ENCODE peak calls at places on chromosomes 11 and 22, in four cellular contexts. A is aorta; X is naive thymus-derived CD4-positive, alpha-beta T cell; D is fibroblast of lung. Q is an unnamed sample. For H3K4me1, the result is how much of the 10 kb centered on the place peaks cover.

GRCh38 chr11:86999859-87000753 is 37.6 kb upstream of the TMEM135 start:
- DNase-seq in A (no peak), X (no peak), D (peak), Q (no peak)

GRCh38 chr11:47566166-47566546 is 757 bp downstream of the PTPMT1 start:
- DNase-seq in A (no peak), X (peak), D (no peak), Q (no peak)

GRCh38 chr22:46088541-46089311 is 61.6 kb upstream of the PPARA start:
- DNase-seq in A (peak), X (no peak), D (peak), Q (peak)

GRCh38 chr11:67504950-67505561 is at the start of gene PITPNM1:
- DNase-seq in A (peak), X (peak), D (peak), Q (peak)

GRCh38 chr11:8312966-8313365 is 49.3 kb upstream of the LMO1 start:
- DNase-seq in A (peak), X (no peak), D (no peak), Q (no peak)

GRCh38 chr22:20238567-20239062 is 29.5 kb downstream of the RTN4R start:
- DNase-seq in A (no peak), X (peak), D (no peak), Q (no peak)

GRCh38 chr11:8839957-8840945 is 70.7 kb upstream of the AKIP1 start:
- DNase-seq in A (no peak), X (peak), D (peak), Q (peak)

GRCh38 chr11:11510939-11511338 is 110.9 kb downstream of the GALNT18 start:
- DNase-seq in A (no peak), X (no peak), D (peak), Q (peak)

GRCh38 chr11:2572491-2573239 is 127.1 kb downstream of the KCNQ1OT1 start:
- DNase-seq in A (peak), X (no peak), D (no peak), Q (peak)

GRCh38 chr11:504053-504993 is 2.7 kb downstream of the RNH1 start:
- DNase-seq in A (no peak), X (peak), D (peak), Q (peak)

GRCh38 chr11:45673441-45673840 is 8.0 kb upstream of the CHST1 start:
- DNase-seq in A (peak), X (no peak), D (no peak), Q (no peak)

GRCh38 chr11:45672593-45672992 is 7.2 kb upstream of the CHST1 start:
- DNase-seq in A (no peak), X (no peak), D (no peak), Q (no peak)

GRCh38 chr11:45675646-45676045 is 10.2 kb upstream of the CHST1 start:
- DNase-seq in A (peak), X (no peak), D (no peak), Q (no peak)

GRCh38 chr11:45676522-45677095 is 11.2 kb upstream of the CHST1 start:
- DNase-seq in A (peak), X (no peak), D (no peak), Q (no peak)

DNA sequence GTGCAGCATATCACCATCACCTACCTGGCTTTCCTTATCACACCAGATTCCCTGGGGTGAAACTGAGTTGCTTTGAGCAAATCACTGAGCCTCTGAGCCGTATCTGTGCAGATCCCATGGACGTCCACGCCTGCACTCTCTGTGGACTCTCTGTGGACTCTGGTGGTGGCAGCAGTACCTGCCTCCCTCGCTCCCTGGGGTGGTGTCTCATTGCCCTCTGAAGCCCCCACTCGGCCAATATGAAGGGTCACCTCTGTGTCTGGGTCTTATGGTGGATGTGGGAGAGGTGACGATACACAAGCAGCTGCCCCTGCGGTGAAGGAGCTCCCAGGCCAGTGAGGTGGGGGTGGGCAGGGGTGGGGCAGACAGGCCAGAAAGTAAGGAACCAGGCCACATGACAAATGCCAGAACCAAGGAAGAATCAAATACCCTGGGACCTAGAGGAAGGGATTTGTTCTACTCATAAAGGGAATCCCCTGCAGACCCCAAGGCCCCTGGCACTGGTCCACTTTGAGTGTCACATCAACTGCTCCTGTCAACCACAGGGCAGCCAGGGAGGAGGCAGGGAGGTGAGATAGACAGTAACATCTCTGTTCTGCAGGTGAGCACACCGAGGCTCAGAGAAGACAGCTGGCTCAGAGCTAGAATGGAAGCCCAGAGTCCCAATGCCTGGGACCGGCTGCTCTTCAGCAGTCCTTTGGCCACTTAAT is 9.2 kb upstream of the CHST1 start:
- DNase-seq in A (peak), X (no peak), D (no peak), Q (no peak)
- H3K27ac ChIP-seq in A (no peak), X (no peak), D (no peak), Q (no peak)

DNA sequence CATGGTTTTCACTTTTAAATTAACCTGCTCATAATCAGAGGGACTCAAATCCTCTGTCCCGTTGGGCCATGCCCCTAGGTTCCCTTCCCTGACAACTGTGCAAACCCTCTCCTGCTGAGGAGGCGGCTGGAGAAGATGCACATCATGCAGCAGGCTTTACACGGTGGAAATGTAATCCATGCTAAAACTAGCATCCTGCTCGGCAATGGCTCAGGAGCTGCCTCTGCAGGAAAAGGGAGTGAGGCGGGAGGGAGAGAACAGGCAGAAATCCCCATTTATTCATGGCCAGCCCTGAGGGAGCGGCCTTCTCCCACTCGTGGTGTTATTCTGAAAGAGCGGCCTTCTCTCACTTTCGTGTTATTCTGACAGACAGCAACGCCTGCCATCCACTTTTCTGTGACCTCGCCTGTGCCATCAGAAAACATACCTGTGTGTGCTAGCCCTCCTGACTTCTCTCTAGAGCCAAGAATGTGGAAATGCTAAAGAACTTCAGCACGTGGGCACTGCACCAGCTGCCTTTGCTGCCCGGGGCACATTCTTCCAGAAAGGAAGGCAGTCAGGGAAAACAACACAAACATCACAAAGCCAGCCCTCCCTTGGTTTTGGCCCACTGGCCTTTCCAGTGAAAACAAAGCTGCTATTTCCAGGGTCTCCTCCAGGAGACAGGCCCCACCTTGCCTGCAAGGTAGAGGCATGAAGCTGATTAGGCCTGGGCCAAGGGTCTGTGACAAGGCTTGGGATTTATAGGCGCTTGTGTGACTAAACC is 62.9 kb upstream of the BID start:
- DNase-seq in A (peak), X (no peak), D (no peak), Q (no peak)
- H3K4me1 ChIP-seq in A (under half), X (under half), D (under half), Q (half or more)

GRCh38 chr22:25747245-25747944 is 5.4 kb downstream of the MYO18B start:
- DNase-seq in A (peak), X (no peak), D (peak), Q (no peak)
- H3K27ac ChIP-seq in A (peak), X (no peak), D (peak), Q (peak)

GRCh38 chr11:85167471-85167870 is 459.7 kb downstream of the DLG2 start:
- DNase-seq in A (no peak), X (no peak), D (no peak), Q (no peak)
- H3K4me1 ChIP-seq in A (under half), X (under half), D (under half), Q (under half)

GRCh38 chr11:129589190-129589589 is 213.5 kb downstream of the BARX2 start:
- DNase-seq in A (no peak), X (no peak), D (no peak), Q (no peak)
- H3K27ac ChIP-seq in A (no peak), X (no peak), D (no peak), Q (no peak)

GRCh38 chr11:6199174-6199810 is at the start of gene OR52W1:
- DNase-seq in A (no peak), X (no peak), D (no peak), Q (no peak)
- H3K4me1 ChIP-seq in A (under half), X (under half), D (under half), Q (under half)